ENCODE peak calls at places on chromosome 15, in four cellular contexts. Z, C, P and U are unnamed samples.
A peak's percentile ranks its signal among the peaks of the same experiment; 100 is the strongest.

GRCh38 chr15:77889009-77889806 is 188.3 kb downstream of the TBC1D2B start:
- DNase-seq in C (no peak), P (no peak), Z (no peak), U (no peak)

GRCh38 chr15:58070801-58071418 is 5.4 kb upstream of the ALDH1A2 start:
- DNase-seq in P (peak; percentile 61), C (peak; percentile 35), Z (peak; percentile 79), U (peak; percentile 71)

GRCh38 chr15:67812232-67812631 is 13.1 kb upstream of the SKOR1 start:
- DNase-seq in P (no peak), C (no peak), Z (no peak), U (peak; percentile 43)

GRCh38 chr15:31474059-31474868 is 147.6 kb downstream of the KLF13 start:
- DNase-seq in Z (no peak), C (no peak), P (no peak), U (no peak)

GRCh38 chr15:95912280-95912625 is 418.2 kb upstream of the NR2F2 start:
- DNase-seq in P (no peak), Z (no peak), C (no peak), U (no peak)

GRCh38 chr15:67068724-67069400 is 3.5 kb downstream of the SMAD3 start:
- DNase-seq in Z (no peak), C (no peak), P (peak; percentile 43), U (no peak)

GRCh38 chr15:65077981-65078352 is 1.4 kb downstream of the KBTBD13 start:
- DNase-seq in P (peak; percentile 58), Z (peak; percentile 73), C (no peak), U (peak; percentile 80)

GRCh38 chr15:62165029-62165792 is at the start of gene C2CD4B:
- DNase-seq in P (no peak), Z (peak; percentile 40), C (no peak), U (peak; percentile 73)